ENCODE peak calls at places on chromosomes 2 and 18, in nine cellular contexts. N is breast epithelium, W is HCT116, B is choroid plexus epithelial cell, F is heart left ventricle, Z is AG09319, O is WERI-Rb-1, M is A549, Y is GM13977. V is an unnamed sample.
A peak's percentile ranks its signal among the peaks of the same experiment; 100 is the strongest.

GRCh38 chr2:191917967-191918651 is 71.2 kb upstream of the CAVIN2 start:
- DNase-seq in O (no peak), Z (no peak), N (no peak), Y (no peak), W (no peak), M (no peak), B (no peak), F (peak; percentile 53), V (no peak)

GRCh38 chr2:150296795-150297546 is 190.5 kb downstream of the RND3 start:
- DNase-seq in Z (no peak), O (no peak), M (no peak), N (no peak), F (no peak), B (peak; percentile 50), W (no peak), Y (no peak), V (no peak)

GRCh38 chr2:119231975-119232665 is 8.5 kb downstream of the STEAP3 start:
- DNase-seq in N (no peak), F (no peak), M (no peak), Y (peak; percentile 71), O (no peak), B (peak; percentile 60), Z (no peak), W (no peak), V (no peak)

GRCh38 chr2:200026312-200026711 is 70.9 kb downstream of the MAIP1 start:
- DNase-seq in N (no peak), Y (no peak), W (no peak), F (no peak), M (no peak), B (no peak), O (no peak), Z (peak; percentile 27), V (no peak)

GRCh38 chr2:156538083-156538504 is 101.9 kb downstream of the GPD2 start:
- DNase-seq in Z (no peak), O (no peak), Y (no peak), F (no peak), B (peak; percentile 26), M (no peak), N (no peak), W (no peak), V (no peak)

GRCh38 chr18:48902856-48903601 is 47.7 kb downstream of the SMAD7 start:
- DNase-seq in F (peak; percentile 73), Y (no peak), B (peak; percentile 96), N (peak; percentile 26), M (no peak), W (no peak), Z (no peak), O (no peak), V (no peak)

GRCh38 chr2:47260971-47261370 is 105.9 kb upstream of the STPG4 start:
- DNase-seq in Z (no peak), F (no peak), N (no peak), Y (no peak), M (no peak), W (no peak), O (no peak), B (no peak), V (no peak)

GRCh38 chr2:235659767-235660322 is 166.0 kb downstream of the AGAP1 start:
- DNase-seq in B (peak; percentile 91), Z (peak; percentile 55), N (no peak), W (no peak), F (no peak), M (no peak), O (no peak), Y (no peak), V (no peak)

GRCh38 chr2:122179492-122180070 is 424.1 kb downstream of the TSN start:
- DNase-seq in Y (no peak), N (no peak), F (no peak), O (peak; percentile 77), Z (no peak), B (no peak), W (no peak), M (no peak), V (no peak)

GRCh38 chr2:71787476-71788185 is 334.3 kb downstream of the DYSF start:
- DNase-seq in Y (no peak), W (no peak), Z (no peak), O (no peak), F (no peak), B (no peak), M (no peak), N (peak; percentile 9), V (no peak)

GRCh38 chr18:77749189-77749588 is 499.5 kb downstream of the GALR1 start:
- DNase-seq in F (no peak), Y (no peak), M (no peak), W (no peak), B (peak; percentile 4), Z (no peak), N (no peak), O (peak; percentile 69), V (no peak)

GRCh38 chr2:53970095-53970897 is 497 bp downstream of the PSME4 start:
- DNase-seq in O (peak; percentile 50), W (no peak), Z (no peak), N (peak; percentile 50), M (peak; percentile 35), B (peak; percentile 52), F (peak; percentile 35), Y (peak; percentile 49), V (peak; percentile 37)

GRCh38 chr2:172404824-172405223 is 22.6 kb upstream of the ITGA6 start:
- DNase-seq in Z (peak; percentile 39), N (no peak), B (peak; percentile 83), Y (no peak), M (no peak), W (no peak), F (no peak), O (no peak), V (no peak)

GRCh38 chr2:171487803-171488259 is 34.4 kb upstream of the CYBRD1 start:
- DNase-seq in N (no peak), W (no peak), O (no peak), F (no peak), B (no peak), M (no peak), Z (no peak), Y (no peak), V (no peak)

GRCh38 chr2:238868616-238869292 is 20.9 kb downstream of the TWIST2 start:
- DNase-seq in Y (no peak), Z (peak; percentile 87), B (no peak), W (no peak), F (peak; percentile 62), N (peak; percentile 61), M (peak; percentile 51), O (no peak), V (no peak)

GRCh38 chr2:96875498-96876035 is 5.7 kb upstream of the SEMA4C start:
- DNase-seq in F (no peak), M (no peak), Y (no peak), N (no peak), O (peak; percentile 64), B (no peak), W (no peak), Z (no peak), V (no peak)

DNA sequence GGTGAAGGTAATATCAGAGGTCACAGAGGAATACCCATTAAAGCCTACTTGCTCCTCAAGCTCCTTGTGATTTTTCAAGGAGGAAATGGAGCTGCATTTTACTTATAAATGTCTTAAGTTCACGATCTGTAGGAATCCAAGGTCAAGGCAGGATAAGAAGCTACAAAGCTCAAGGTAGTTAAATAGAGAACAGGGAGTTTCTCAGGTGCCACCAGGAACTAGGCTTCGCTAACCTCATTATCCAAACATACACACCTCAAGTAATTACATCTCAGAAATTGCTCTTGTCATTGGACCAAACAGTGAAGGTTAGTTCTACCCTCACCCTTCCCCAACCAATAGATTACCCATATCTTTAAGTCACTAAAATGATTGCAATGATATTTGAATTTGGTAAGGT is 317.4 kb upstream of the HNRNPA3 start:
- DNase-seq in O (no peak), M (no peak), W (no peak), Z (no peak), N (no peak), Y (no peak), B (no peak), F (no peak), V (no peak)
- TF ChIP-seq CTCF in O (no peak), M (no peak), W (no peak), Z (no peak), N (no peak), Y (no peak), B (no peak), F (no peak), V (no peak)

DNA sequence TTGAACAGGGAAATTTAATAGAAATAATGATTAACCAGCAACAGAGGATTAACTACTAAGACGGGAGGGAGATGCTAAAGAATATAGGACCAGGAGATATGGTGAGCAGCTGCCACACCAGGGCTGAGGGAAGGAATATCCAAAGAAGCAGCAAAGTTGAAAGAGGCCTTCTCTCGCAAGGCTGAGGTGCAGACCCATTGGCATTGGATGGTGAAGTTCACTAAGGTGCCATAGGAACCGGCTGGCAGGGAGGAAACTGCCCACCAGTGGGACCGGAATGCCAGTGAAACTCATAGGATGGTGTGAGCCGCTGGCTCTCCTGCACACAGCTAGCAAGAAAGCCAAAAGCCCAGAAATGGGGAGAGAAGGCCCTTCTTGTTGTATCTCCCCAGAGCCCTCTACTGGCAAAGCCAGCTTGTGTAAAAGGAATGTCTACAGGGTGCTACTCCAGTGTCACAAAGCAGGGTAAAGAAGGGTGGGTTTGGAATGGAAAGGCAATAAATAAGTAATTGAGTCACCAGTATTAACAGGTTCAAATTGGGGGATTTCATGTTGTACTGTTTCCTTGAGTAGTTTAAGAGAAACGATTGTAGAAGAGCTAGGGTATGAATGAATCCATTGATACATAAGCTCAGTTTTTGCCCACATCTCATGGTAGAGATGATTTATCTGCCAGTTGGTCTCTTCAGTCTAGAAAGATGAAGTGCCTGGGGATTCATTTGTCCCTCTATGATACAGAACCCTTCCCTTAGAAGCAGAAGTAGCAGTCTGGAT is 36.0 kb downstream of the FARP2 start:
- DNase-seq in O (peak; percentile 54), Z (peak; percentile 32), W (peak; percentile 22), Y (no peak), M (no peak), F (no peak), B (peak; percentile 59), N (no peak), V (no peak)
- TF ChIP-seq CTCF in O (peak; percentile 65), Z (peak; percentile 59), W (peak; percentile 49), Y (peak; percentile 60), M (peak; percentile 43), F (peak; percentile 14), B (peak; percentile 62), N (no peak), V (no peak)

DNA sequence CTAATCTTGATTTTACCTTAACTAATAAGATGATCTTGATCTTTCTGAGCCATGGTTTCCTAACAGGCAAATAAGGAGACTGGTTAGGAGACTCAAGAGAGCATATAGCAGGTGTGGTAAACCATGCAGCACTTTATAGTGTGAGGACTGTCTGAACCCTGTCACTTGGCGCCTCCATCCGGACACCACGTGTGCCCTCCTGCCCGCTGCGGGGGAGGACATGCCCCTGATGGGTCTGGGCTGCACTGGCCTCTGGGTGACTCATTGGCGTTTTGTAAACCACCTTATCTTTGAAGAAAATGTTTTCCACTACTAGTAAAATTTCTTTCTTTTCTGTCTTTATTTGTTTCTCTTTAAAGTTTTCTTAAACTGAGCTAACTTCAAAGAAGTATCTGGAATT is 131.1 kb downstream of the FMNL2 start:
- DNase-seq in W (no peak), Z (no peak), N (no peak), M (no peak), F (no peak), O (no peak), B (peak; percentile 65), Y (no peak), V (no peak)
- TF ChIP-seq CTCF in W (no peak), Z (no peak), N (no peak), M (peak; percentile 22), F (no peak), O (no peak), B (no peak), Y (no peak), V (no peak)

GRCh38 chr2:142180820-142181533 is 50.2 kb upstream of the LRP1B start:
- DNase-seq in O (peak; percentile 88), N (no peak), F (no peak), W (peak; percentile 48), M (no peak), Y (no peak), Z (no peak), B (peak; percentile 65), V (no peak)
- TF ChIP-seq CTCF in O (peak; percentile 79), N (no peak), F (no peak), W (peak; percentile 96), M (peak; percentile 30), Y (peak; percentile 40), Z (peak; percentile 48), B (peak; percentile 79), V (no peak)

V was measured in natural killer cell.